ENCODE peak calls at places on chromosomes 5 and 9, in five cellular contexts. Y is SK-N-SH, R is esophagus muscularis mucosa, M is HepG2, B is breast epithelium. J is an unnamed sample.

GRCh38 chr9:84894859-84895258 is 225.3 kb downstream of the NTRK2 start:
- DNase-seq in Y (no peak), R (no peak), M (no peak), B (no peak), J (no peak)

GRCh38 chr9:17802249-17802857 is 223.5 kb downstream of the SH3GL2 start:
- DNase-seq in Y (peak; percentile 10), R (peak; percentile 57), M (no peak), B (no peak), J (no peak)

GRCh38 chr5:143008032-143008431 is 237.9 kb downstream of the ARHGAP26 start:
- DNase-seq in Y (no peak), R (no peak), M (no peak), B (no peak), J (no peak)

GRCh38 chr9:25716220-25716872 is 38.1 kb upstream of the TUSC1 start:
- DNase-seq in Y (peak; percentile 62), R (no peak), M (peak; percentile 6), B (peak; percentile 82), J (peak; percentile 55)

GRCh38 chr5:26948921-26949320 is 89.5 kb downstream of the CDH9 start:
- DNase-seq in Y (no peak), R (no peak), M (no peak), B (no peak), J (no peak)

GRCh38 chr5:88474574-88474973 is 205.9 kb upstream of the TMEM161B start:
- DNase-seq in Y (no peak), R (no peak), M (peak; percentile 21), B (no peak), J (no peak)

GRCh38 chr5:82924990-82925385 is 152.2 kb downstream of the TMEM167A start:
- DNase-seq in Y (no peak), R (no peak), M (no peak), B (no peak), J (no peak)

GRCh38 chr9:113649054-113649453 is 185.5 kb downstream of the RGS3 start:
- DNase-seq in Y (peak; percentile 90), R (no peak), M (no peak), B (peak; percentile 38), J (no peak)

GRCh38 chr5:112693301-112693700 is 44.4 kb upstream of the APC start:
- DNase-seq in Y (no peak), R (no peak), M (no peak), B (no peak), J (no peak)

GRCh38 chr5:169592937-169593650 is 9.5 kb downstream of the SPDL1 start:
- DNase-seq in Y (no peak), R (no peak), M (no peak), B (no peak), J (no peak)

GRCh38 chr5:57834829-57835554 is 352.4 kb upstream of the ACTBL2 start:
- DNase-seq in Y (peak; percentile 27), R (no peak), M (peak; percentile 37), B (no peak), J (no peak)

GRCh38 chr5:112848116-112848811 is 12.8 kb upstream of the SRP19 start:
- DNase-seq in Y (peak; percentile 32), R (no peak), M (peak; percentile 76), B (no peak), J (no peak)

GRCh38 chr9:94921072-94921471 is 194.6 kb downstream of the AOPEP start:
- DNase-seq in Y (no peak), R (no peak), M (no peak), B (no peak), J (no peak)

GRCh38 chr5:14879393-14879792 is 7.8 kb upstream of the ANKH start:
- DNase-seq in Y (no peak), R (no peak), M (no peak), B (no peak), J (no peak)

GRCh38 chr9:74379718-74380117 is 117.4 kb upstream of the RORB start:
- DNase-seq in Y (peak; percentile 12), R (no peak), M (peak; percentile 40), B (no peak), J (peak; percentile 27)

GRCh38 chr5:54742417-54742889 is 224.9 kb downstream of the SNX18 start:
- DNase-seq in Y (no peak), R (peak; percentile 86), M (no peak), B (no peak), J (peak; percentile 89)

GRCh38 chr9:81879501-81879916 is 48.7 kb upstream of the SPATA31D4 start:
- DNase-seq in Y (no peak), R (no peak), M (no peak), B (no peak), J (no peak)

GRCh38 chr5:23451156-23451555 is 56.3 kb upstream of the PRDM9 start:
- DNase-seq in Y (no peak), R (no peak), M (no peak), B (no peak), J (no peak)

GRCh38 chr9:136021891-136022681 is 60.9 kb upstream of the UBAC1 start:
- DNase-seq in Y (no peak), R (no peak), M (no peak), B (peak; percentile 44), J (no peak)

GRCh38 chr9:14313378-14313940 is 482 bp downstream of the NFIB start:
- DNase-seq in Y (no peak), R (no peak), M (no peak), B (no peak), J (peak; percentile 38)

GRCh38 chr9:131856105-131856504 is 116.2 kb upstream of the RAPGEF1 start:
- DNase-seq in Y (no peak), R (no peak), M (peak; percentile 48), B (no peak), J (no peak)

DNA sequence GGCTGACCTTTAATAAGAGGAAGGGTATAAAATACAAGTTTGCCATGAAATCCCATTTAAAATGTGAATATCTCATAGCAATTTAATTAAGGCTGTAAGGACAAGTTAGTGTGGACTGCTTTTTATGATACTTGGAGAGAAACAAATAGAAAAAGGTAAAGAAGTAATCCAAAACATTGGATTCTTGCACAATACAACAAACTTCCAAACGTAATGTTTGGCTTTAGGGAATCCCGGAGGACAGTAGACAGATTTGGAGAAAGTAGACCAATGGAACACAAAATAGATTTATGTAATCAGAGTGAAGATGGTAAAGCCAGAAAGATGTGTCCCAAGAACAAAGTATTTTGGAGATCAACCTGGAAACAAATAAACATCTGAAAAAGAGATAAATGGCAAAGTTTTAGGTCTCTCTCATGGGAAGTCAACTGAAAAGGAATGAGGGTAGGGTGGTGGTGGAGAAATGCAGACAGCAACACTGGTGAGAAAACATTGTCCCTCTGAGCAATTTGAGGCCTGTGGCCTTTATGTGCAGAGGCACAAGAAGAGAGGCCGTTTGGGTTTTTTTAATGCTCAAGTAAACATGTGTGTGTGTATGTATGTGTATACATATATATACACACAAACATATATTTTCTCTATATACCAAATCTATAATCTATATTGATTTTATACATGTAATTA is 620.6 kb downstream of the PDE4D start:
- DNase-seq in Y (no peak), R (no peak), M (no peak), B (no peak), J (no peak)
- H3K4me3 ChIP-seq in Y (no peak overlapping the region), R (peak overlapping the region; percentile 60), M (no peak overlapping the region), B (no peak overlapping the region), J (no peak overlapping the region)

GRCh38 chr5:35869705-35870277 is 13.1 kb downstream of the IL7R start:
- DNase-seq in Y (no peak), R (no peak), M (no peak), B (no peak), J (no peak)
- H3K4me1 ChIP-seq in Y (no peaks in the 10 kb centered on the region), R (no peaks in the 10 kb centered on the region), M (no peaks in the 10 kb centered on the region), B (no peaks in the 10 kb centered on the region), J (no peaks in the 10 kb centered on the region)

GRCh38 chr9:133347985-133348762 is at the start of the genes MED22 and RPL7A:
- DNase-seq in Y (peak; percentile 92), R (peak; percentile 98), M (peak; percentile 94), B (peak; percentile 94), J (peak; percentile 94)
- TF ChIP-seq POLR2AphosphoS5 in Y (peak; percentile 100), R (peak; percentile 98), M (peak; percentile 100), B (peak; percentile 96), J (peak; percentile 77)

DNA sequence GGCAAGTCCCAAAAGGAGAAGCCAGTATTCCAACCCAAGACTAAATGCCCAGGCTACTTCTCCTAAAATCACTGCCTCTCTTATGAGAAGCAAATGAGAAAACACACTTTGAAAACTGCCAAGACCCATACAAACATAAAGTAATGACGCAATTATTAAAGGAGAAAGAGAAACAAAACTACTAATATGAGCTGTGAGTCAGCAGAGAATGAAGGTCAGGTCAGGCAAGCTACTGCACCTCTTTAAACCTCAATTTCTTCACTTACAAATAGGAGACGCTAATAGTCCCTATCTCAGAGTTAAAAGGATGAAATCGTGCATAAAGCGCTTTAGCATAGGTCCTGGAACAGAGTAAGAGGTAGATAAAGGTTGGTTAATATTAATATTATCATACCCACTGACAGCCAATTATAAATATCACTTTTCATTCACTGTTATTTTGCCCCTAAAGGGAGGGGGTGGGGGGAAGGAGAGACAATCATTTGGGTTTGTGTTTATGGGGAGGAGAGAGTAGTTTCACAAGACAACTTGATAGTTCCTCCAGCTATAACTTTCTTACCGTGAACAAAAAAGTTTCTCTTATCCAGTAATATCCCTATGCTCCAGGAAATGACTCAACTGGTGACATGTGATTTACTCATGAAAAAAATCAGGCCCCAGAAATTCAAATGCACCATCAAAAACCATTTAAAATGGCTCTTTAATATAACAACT is 3.6 kb downstream of the PSMB7 start:
- DNase-seq in Y (no peak), R (no peak), M (no peak), B (no peak), J (no peak)
- H3K4me3 ChIP-seq in Y (no peak overlapping the region), R (no peak overlapping the region), M (no peak overlapping the region), B (no peak overlapping the region), J (no peak overlapping the region)

GRCh38 chr5:119356384-119357188 is 767 bp downstream of the TNFAIP8 start:
- DNase-seq in Y (no peak), R (no peak), M (no peak), B (no peak), J (no peak)

GRCh38 chr5:119355636-119356383 is at the start of gene TNFAIP8:
- DNase-seq in Y (peak; percentile 63), R (no peak), M (peak; percentile 5), B (peak; percentile 53), J (peak; percentile 62)

GRCh38 chr5:119354522-119355243 is 1.1 kb upstream of the TNFAIP8 start:
- DNase-seq in Y (no peak), R (no peak), M (no peak), B (no peak), J (no peak)

GRCh38 chr5:119353686-119354366 is 2.0 kb upstream of the TNFAIP8 start:
- DNase-seq in Y (no peak), R (no peak), M (no peak), B (no peak), J (no peak)

DNA sequence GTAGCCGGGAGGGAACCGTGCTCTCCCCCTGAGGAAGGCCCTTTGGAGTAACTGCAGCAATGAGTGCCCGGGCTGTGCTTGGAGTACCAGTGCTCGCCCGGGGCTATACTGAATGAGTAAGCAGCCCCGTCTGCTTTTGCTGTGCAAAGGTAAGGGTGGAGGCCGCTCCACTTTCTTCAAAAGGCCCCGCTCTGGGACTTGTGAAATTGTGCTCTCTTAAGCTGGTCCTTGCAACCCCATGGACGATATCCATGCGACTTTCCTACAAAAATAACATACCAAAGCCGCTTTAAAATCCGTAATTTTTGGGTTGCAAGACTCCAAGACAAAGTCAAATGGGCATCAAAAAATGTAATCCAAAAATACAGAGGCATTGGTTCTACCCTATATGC is 579 bp upstream of the TNFAIP8 start:
- DNase-seq in Y (no peak), R (no peak), M (peak; percentile 43), B (no peak), J (peak; percentile 58)
- H3K4me1 ChIP-seq in Y (peaks cover 4% of the 10 kb centered on the region), R (peaks cover 15% of the 10 kb centered on the region), M (peaks cover 20% of the 10 kb centered on the region), B (no peaks in the 10 kb centered on the region), J (peaks cover 18% of the 10 kb centered on the region)

GRCh38 chr5:130045334-130045733 is 141.1 kb downstream of the CHSY3 start:
- DNase-seq in Y (no peak), R (no peak), M (no peak), B (no peak), J (no peak)
- TF ChIP-seq POLR2AphosphoS5 in Y (no peak), R (no peak), M (no peak), B (no peak), J (no peak)

J was measured in stomach.